ENCODE peak calls at places on chromosomes 12 and 14, in four cellular contexts. One of them, this sample, is unnamed.

GRCh38 chr12:48067250-48067938 is 38.5 kb downstream of the SENP1 start:
- DNase-seq in upper lobe of right lung: no peak
- DNase-seq in tibial artery: no peak
- DNase-seq in fibroblast of lung: no peak
- DNase-seq in this sample: no peak

GRCh38 chr14:100674897-100675618 is 51.6 kb upstream of the DLK1 start:
- DNase-seq in upper lobe of right lung: no peak
- DNase-seq in tibial artery: no peak
- DNase-seq in fibroblast of lung: no peak
- DNase-seq in this sample: no peak

GRCh38 chr12:24776856-24777255 is 172.0 kb downstream of the BCAT1 start:
- DNase-seq in upper lobe of right lung: no peak
- DNase-seq in tibial artery: no peak
- DNase-seq in fibroblast of lung: peak; percentile 22
- DNase-seq in this sample: no peak

GRCh38 chr14:100890451-100890850 is 13.1 kb downstream of the RTL1 start:
- DNase-seq in upper lobe of right lung: peak; percentile 9
- DNase-seq in tibial artery: peak; percentile 43
- DNase-seq in fibroblast of lung: no peak
- DNase-seq in this sample: no peak

GRCh38 chr12:57089259-57090245 is 638 bp downstream of the NAB2 start:
- DNase-seq in upper lobe of right lung: peak; percentile 91
- DNase-seq in tibial artery: peak; percentile 92
- DNase-seq in fibroblast of lung: peak; percentile 57
- DNase-seq in this sample: peak; percentile 80

GRCh38 chr14:91299483-91300115 is 55.1 kb upstream of the GPR68 start:
- DNase-seq in upper lobe of right lung: no peak
- DNase-seq in tibial artery: no peak
- DNase-seq in fibroblast of lung: peak; percentile 12
- DNase-seq in this sample: no peak

GRCh38 chr14:71555654-71556559 is 376.3 kb upstream of the RGS6 start:
- DNase-seq in upper lobe of right lung: no peak
- DNase-seq in tibial artery: no peak
- DNase-seq in fibroblast of lung: peak; percentile 51
- DNase-seq in this sample: no peak

GRCh38 chr12:46264057-46264456 is 4.8 kb downstream of the SLC38A1 start:
- DNase-seq in upper lobe of right lung: no peak
- DNase-seq in tibial artery: no peak
- DNase-seq in fibroblast of lung: peak; percentile 62
- DNase-seq in this sample: no peak

GRCh38 chr12:13171921-13172859 is 24.3 kb upstream of the EMP1 start:
- DNase-seq in upper lobe of right lung: no peak
- DNase-seq in tibial artery: no peak
- DNase-seq in fibroblast of lung: peak; percentile 69
- DNase-seq in this sample: no peak

GRCh38 chr14:89117017-89117416 is 292.6 kb downstream of the TTC8 start:
- DNase-seq in upper lobe of right lung: no peak
- DNase-seq in tibial artery: no peak
- DNase-seq in fibroblast of lung: no peak
- DNase-seq in this sample: no peak

GRCh38 chr12:107488666-107489065 is 196.9 kb upstream of the PWP1 start:
- DNase-seq in upper lobe of right lung: no peak
- DNase-seq in tibial artery: no peak
- DNase-seq in fibroblast of lung: peak; percentile 42
- DNase-seq in this sample: no peak

GRCh38 chr14:52244997-52245396 is 22.5 kb upstream of the PTGDR start:
- DNase-seq in upper lobe of right lung: no peak
- DNase-seq in tibial artery: no peak
- DNase-seq in fibroblast of lung: no peak
- DNase-seq in this sample: no peak

GRCh38 chr14:95533822-95534221 is 1.0 kb upstream of the GLRX5 start:
- DNase-seq in upper lobe of right lung: no peak
- DNase-seq in tibial artery: no peak
- DNase-seq in fibroblast of lung: no peak
- DNase-seq in this sample: no peak

GRCh38 chr14:24075485-24076301 is 4.3 kb downstream of the CPNE6 start:
- DNase-seq in upper lobe of right lung: no peak
- DNase-seq in tibial artery: no peak
- DNase-seq in fibroblast of lung: no peak
- DNase-seq in this sample: no peak

GRCh38 chr12:96044017-96044985 is 8.9 kb upstream of the LTA4H start:
- DNase-seq in upper lobe of right lung: no peak
- DNase-seq in tibial artery: no peak
- DNase-seq in fibroblast of lung: peak; percentile 69
- DNase-seq in this sample: no peak

GRCh38 chr12:111156304-111156703 is 212.6 kb downstream of the PHETA1 start:
- DNase-seq in upper lobe of right lung: no peak
- DNase-seq in tibial artery: no peak
- DNase-seq in fibroblast of lung: no peak
- DNase-seq in this sample: no peak

GRCh38 chr14:22391908-22392307 is 197.1 kb downstream of the DAD1 start:
- DNase-seq in upper lobe of right lung: peak; percentile 64
- DNase-seq in tibial artery: no peak
- DNase-seq in fibroblast of lung: peak; percentile 70
- DNase-seq in this sample: no peak

GRCh38 chr14:59236195-59236594 is 47.7 kb downstream of the DAAM1 start:
- DNase-seq in upper lobe of right lung: no peak
- DNase-seq in tibial artery: no peak
- DNase-seq in fibroblast of lung: peak; percentile 23
- DNase-seq in this sample: no peak

GRCh38 chr12:128365831-128366231 is 98.9 kb downstream of the TMEM132C start:
- DNase-seq in upper lobe of right lung: no peak
- DNase-seq in tibial artery: no peak
- DNase-seq in fibroblast of lung: no peak
- DNase-seq in this sample: peak; percentile 62

GRCh38 chr12:24617471-24617870 is 331.4 kb downstream of the BCAT1 start:
- DNase-seq in upper lobe of right lung: no peak
- DNase-seq in tibial artery: no peak
- DNase-seq in fibroblast of lung: peak; percentile 74
- DNase-seq in this sample: no peak

GRCh38 chr14:73465833-73466532 is 7.6 kb upstream of the NUMB start:
- DNase-seq in upper lobe of right lung: no peak
- DNase-seq in tibial artery: no peak
- DNase-seq in fibroblast of lung: no peak
- DNase-seq in this sample: no peak

GRCh38 chr14:89485264-89485663 is 68.2 kb upstream of the FOXN3 start:
- DNase-seq in upper lobe of right lung: no peak
- DNase-seq in tibial artery: peak; percentile 45
- DNase-seq in fibroblast of lung: no peak
- DNase-seq in this sample: no peak

GRCh38 chr14:39433452-39433813 is 1.2 kb upstream of the FBXO33 start:
- DNase-seq in upper lobe of right lung: no peak
- DNase-seq in tibial artery: no peak
- DNase-seq in fibroblast of lung: no peak
- DNase-seq in this sample: no peak

GRCh38 chr12:124592050-124592449 is 24.6 kb upstream of the NCOR2 start:
- DNase-seq in upper lobe of right lung: no peak
- DNase-seq in tibial artery: no peak
- DNase-seq in fibroblast of lung: peak; percentile 79
- DNase-seq in this sample: no peak

GRCh38 chr12:26028953-26029740 is 70.7 kb downstream of the RASSF8 start:
- DNase-seq in upper lobe of right lung: no peak
- DNase-seq in tibial artery: no peak
- DNase-seq in fibroblast of lung: peak; percentile 52
- DNase-seq in this sample: no peak

GRCh38 chr12:85076688-85077430 is 40.7 kb downstream of the LRRIQ1 start:
- DNase-seq in upper lobe of right lung: no peak
- DNase-seq in tibial artery: no peak
- DNase-seq in fibroblast of lung: peak; percentile 94
- DNase-seq in this sample: no peak

GRCh38 chr12:46153267-46153872 is 115.5 kb downstream of the SLC38A1 start:
- DNase-seq in upper lobe of right lung: no peak
- DNase-seq in tibial artery: no peak
- DNase-seq in fibroblast of lung: peak; percentile 30
- DNase-seq in this sample: no peak

GRCh38 chr14:96297000-96297399 is 41.0 kb downstream of the BDKRB1 start:
- DNase-seq in upper lobe of right lung: no peak
- DNase-seq in tibial artery: no peak
- DNase-seq in fibroblast of lung: peak; percentile 22
- DNase-seq in this sample: no peak

GRCh38 chr14:92546347-92547053 is 32.9 kb downstream of the RIN3 start:
- DNase-seq in upper lobe of right lung: no peak
- DNase-seq in tibial artery: no peak
- DNase-seq in fibroblast of lung: peak; percentile 73
- DNase-seq in this sample: no peak

DNA sequence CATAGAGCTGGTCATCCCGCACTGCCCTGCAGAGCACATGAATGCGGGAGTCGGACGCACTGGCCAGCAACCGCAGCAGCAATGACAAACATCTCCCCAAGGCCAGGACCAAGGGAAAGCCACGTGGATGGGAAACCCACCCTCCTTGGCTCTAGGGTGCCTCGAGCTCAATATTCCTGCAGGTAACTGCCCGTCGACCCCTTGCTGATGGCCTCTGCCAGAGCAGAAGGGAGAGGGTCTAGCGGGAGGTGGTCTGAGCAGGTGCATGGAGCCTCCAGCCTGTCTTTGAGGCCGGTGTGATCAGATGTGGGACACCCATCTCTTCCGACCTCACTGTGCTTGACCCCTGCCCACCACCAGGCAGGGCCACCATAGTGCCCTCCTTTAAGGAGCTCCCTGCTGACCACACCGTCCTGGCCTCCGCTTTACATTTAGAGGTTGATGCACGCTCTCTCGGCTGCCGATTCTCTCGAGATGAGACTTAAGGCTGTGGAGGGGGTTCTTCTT is 89.7 kb downstream of the PIWIL1 start:
- DNase-seq in upper lobe of right lung: peak; percentile 13
- DNase-seq in tibial artery: no peak
- DNase-seq in fibroblast of lung: no peak
- DNase-seq in this sample: no peak
- H3K9me3 ChIP-seq in upper lobe of right lung: no peaks in the 10 kb centered on the region
- H3K9me3 ChIP-seq in tibial artery: no peaks in the 10 kb centered on the region
- H3K9me3 ChIP-seq in fibroblast of lung: no peaks in the 10 kb centered on the region
- H3K9me3 ChIP-seq in this sample: no peaks in the 10 kb centered on the region

GRCh38 chr12:104453133-104453532 is 3.6 kb upstream of the CHST11 start:
- DNase-seq in upper lobe of right lung: no peak
- DNase-seq in tibial artery: no peak
- DNase-seq in fibroblast of lung: no peak
- DNase-seq in this sample: no peak
- H3K9me3 ChIP-seq in upper lobe of right lung: no peaks in the 10 kb centered on the region
- H3K9me3 ChIP-seq in tibial artery: no peaks in the 10 kb centered on the region
- H3K9me3 ChIP-seq in fibroblast of lung: no peaks in the 10 kb centered on the region
- H3K9me3 ChIP-seq in this sample: peaks cover 10% of the 10 kb centered on the region

GRCh38 chr14:99063620-99064225 is 208.3 kb downstream of the BCL11B start:
- DNase-seq in upper lobe of right lung: no peak
- DNase-seq in tibial artery: no peak
- DNase-seq in fibroblast of lung: no peak
- DNase-seq in this sample: no peak
- H3K9me3 ChIP-seq in upper lobe of right lung: no peaks in the 10 kb centered on the region
- H3K9me3 ChIP-seq in tibial artery: no peaks in the 10 kb centered on the region
- H3K9me3 ChIP-seq in fibroblast of lung: no peaks in the 10 kb centered on the region
- H3K9me3 ChIP-seq in this sample: no peaks in the 10 kb centered on the region

DNA sequence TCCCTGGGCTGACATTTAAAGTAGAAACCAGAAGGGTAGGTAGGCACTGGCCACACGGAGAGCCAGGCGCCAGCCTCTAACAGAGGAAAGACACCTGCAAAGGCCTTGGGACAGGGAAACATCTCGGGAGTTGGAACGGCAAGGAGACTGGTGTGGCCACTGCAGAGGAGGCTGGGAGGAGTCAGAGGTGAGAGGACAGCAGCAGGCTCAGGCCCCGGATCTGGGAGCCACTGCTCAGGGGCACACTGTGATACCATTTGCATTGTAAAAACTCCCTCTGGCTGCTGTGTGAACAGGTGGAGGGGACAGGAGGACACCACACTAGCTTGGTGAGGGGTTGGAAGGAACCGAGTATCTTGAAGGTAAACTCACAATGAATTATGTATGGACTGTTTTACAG is 2.7 kb downstream of the ANHX start:
- DNase-seq in upper lobe of right lung: no peak
- DNase-seq in tibial artery: no peak
- DNase-seq in fibroblast of lung: no peak
- DNase-seq in this sample: no peak
- H3K9me3 ChIP-seq in upper lobe of right lung: no peaks in the 10 kb centered on the region
- H3K9me3 ChIP-seq in tibial artery: no peaks in the 10 kb centered on the region
- H3K9me3 ChIP-seq in fibroblast of lung: no peaks in the 10 kb centered on the region
- H3K9me3 ChIP-seq in this sample: no peaks in the 10 kb centered on the region

GRCh38 chr12:132953771-132954170 is 2.3 kb downstream of the ZNF605 start:
- DNase-seq in upper lobe of right lung: no peak
- DNase-seq in tibial artery: peak; percentile 40
- DNase-seq in fibroblast of lung: no peak
- DNase-seq in this sample: no peak
- H3K9me3 ChIP-seq in upper lobe of right lung: peaks cover 12% of the 10 kb centered on the region
- H3K9me3 ChIP-seq in tibial artery: no peaks in the 10 kb centered on the region
- H3K9me3 ChIP-seq in fibroblast of lung: peaks cover 18% of the 10 kb centered on the region
- H3K9me3 ChIP-seq in this sample: peaks cover 36% of the 10 kb centered on the region

GRCh38 chr12:94469522-94469921 is 9.9 kb upstream of the CEP83 start:
- DNase-seq in upper lobe of right lung: no peak
- DNase-seq in tibial artery: no peak
- DNase-seq in fibroblast of lung: no peak
- DNase-seq in this sample: no peak
- H3K9me3 ChIP-seq in upper lobe of right lung: no peaks in the 10 kb centered on the region
- H3K9me3 ChIP-seq in tibial artery: no peaks in the 10 kb centered on the region
- H3K9me3 ChIP-seq in fibroblast of lung: no peaks in the 10 kb centered on the region
- H3K9me3 ChIP-seq in this sample: no peaks in the 10 kb centered on the region

GRCh38 chr14:104069541-104069940 is 16.0 kb upstream of the ASPG start:
- DNase-seq in upper lobe of right lung: no peak
- DNase-seq in tibial artery: no peak
- DNase-seq in fibroblast of lung: no peak
- DNase-seq in this sample: no peak
- H3K9me3 ChIP-seq in upper lobe of right lung: peaks cover 6% of the 10 kb centered on the region
- H3K9me3 ChIP-seq in tibial artery: no peaks in the 10 kb centered on the region
- H3K9me3 ChIP-seq in fibroblast of lung: no peaks in the 10 kb centered on the region
- H3K9me3 ChIP-seq in this sample: no peaks in the 10 kb centered on the region

DNA sequence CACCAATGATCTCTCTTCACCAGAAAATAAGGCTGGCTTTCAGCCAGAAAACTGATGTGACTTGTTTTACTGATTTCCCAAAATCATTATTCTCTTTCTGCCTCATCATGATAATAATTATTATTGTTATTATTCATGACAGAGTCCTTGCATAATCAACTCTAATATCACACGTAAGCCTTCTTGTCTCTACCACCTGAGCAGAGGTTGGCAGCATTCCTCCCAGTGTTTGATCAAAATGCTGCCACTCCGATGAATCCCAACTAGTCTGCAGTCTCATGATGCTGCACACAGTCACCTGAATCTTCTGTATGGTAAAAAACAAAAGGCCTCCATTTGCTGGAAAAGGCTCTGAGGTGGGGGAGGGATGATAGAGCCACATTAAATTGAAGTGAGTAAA is 105.7 kb upstream of the PLEKHG7 start:
- DNase-seq in upper lobe of right lung: no peak
- DNase-seq in tibial artery: no peak
- DNase-seq in fibroblast of lung: no peak
- DNase-seq in this sample: no peak
- H3K9me3 ChIP-seq in upper lobe of right lung: no peaks in the 10 kb centered on the region
- H3K9me3 ChIP-seq in tibial artery: no peaks in the 10 kb centered on the region
- H3K9me3 ChIP-seq in fibroblast of lung: no peaks in the 10 kb centered on the region
- H3K9me3 ChIP-seq in this sample: no peaks in the 10 kb centered on the region